ENCODE peak calls at places on chromosomes 2 and 18, in four cellular contexts. One of them, this sample, is unnamed.

GRCh38 chr2:120472891-120473309 is 127.0 kb downstream of the INHBB start:
- DNase-seq in cardiac fibroblast: no peak
- DNase-seq in HCT116: no peak
- DNase-seq in heart left ventricle: no peak
- DNase-seq in this sample: no peak

GRCh38 chr2:233422050-233422639 is 67.9 kb downstream of the DGKD start:
- DNase-seq in cardiac fibroblast: no peak
- DNase-seq in HCT116: no peak
- DNase-seq in heart left ventricle: no peak
- DNase-seq in this sample: no peak

GRCh38 chr18:11072632-11073031 is 76.7 kb downstream of the PIEZO2 start:
- DNase-seq in cardiac fibroblast: no peak
- DNase-seq in HCT116: no peak
- DNase-seq in heart left ventricle: no peak
- DNase-seq in this sample: no peak

GRCh38 chr18:12336251-12336650 is 28.2 kb downstream of the TUBB6 start:
- DNase-seq in cardiac fibroblast: no peak
- DNase-seq in HCT116: no peak
- DNase-seq in heart left ventricle: no peak
- DNase-seq in this sample: peak

GRCh38 chr2:241451840-241452461 is 56.4 kb downstream of the STK25 start:
- DNase-seq in cardiac fibroblast: no peak
- DNase-seq in HCT116: no peak
- DNase-seq in heart left ventricle: no peak
- DNase-seq in this sample: no peak

GRCh38 chr2:46943881-46944798 is 28.5 kb upstream of the MCFD2 start:
- DNase-seq in cardiac fibroblast: no peak
- DNase-seq in HCT116: no peak
- DNase-seq in heart left ventricle: no peak
- DNase-seq in this sample: no peak

GRCh38 chr2:62472321-62472720 is 33.7 kb downstream of the TMEM17 start:
- DNase-seq in cardiac fibroblast: no peak
- DNase-seq in HCT116: no peak
- DNase-seq in heart left ventricle: no peak
- DNase-seq in this sample: no peak

GRCh38 chr2:62672601-62673000 is 32.9 kb upstream of the EHBP1 start:
- DNase-seq in cardiac fibroblast: peak
- DNase-seq in HCT116: no peak
- DNase-seq in heart left ventricle: no peak
- DNase-seq in this sample: no peak

GRCh38 chr2:3447789-3448317 is 68.4 kb downstream of the TRAPPC12 start:
- DNase-seq in cardiac fibroblast: no peak
- DNase-seq in HCT116: no peak
- DNase-seq in heart left ventricle: no peak
- DNase-seq in this sample: no peak

GRCh38 chr2:240464514-240465241 is 29.2 kb downstream of the GPC1 start:
- DNase-seq in cardiac fibroblast: no peak
- DNase-seq in HCT116: no peak
- DNase-seq in heart left ventricle: no peak
- DNase-seq in this sample: no peak

GRCh38 chr2:78940998-78941397 is 84.5 kb upstream of the REG3G start:
- DNase-seq in cardiac fibroblast: no peak
- DNase-seq in HCT116: no peak
- DNase-seq in heart left ventricle: no peak
- DNase-seq in this sample: no peak

GRCh38 chr2:78979380-78980238 is 45.9 kb upstream of the REG3G start:
- DNase-seq in cardiac fibroblast: peak
- DNase-seq in HCT116: no peak
- DNase-seq in heart left ventricle: no peak
- DNase-seq in this sample: no peak

GRCh38 chr2:72815655-72816268 is 10.1 kb downstream of the EXOC6B start:
- DNase-seq in cardiac fibroblast: peak
- DNase-seq in HCT116: no peak
- DNase-seq in heart left ventricle: no peak
- DNase-seq in this sample: no peak

GRCh38 chr2:60529111-60529510 is 24.3 kb downstream of the BCL11A start:
- DNase-seq in cardiac fibroblast: no peak
- DNase-seq in HCT116: no peak
- DNase-seq in heart left ventricle: no peak
- DNase-seq in this sample: no peak

GRCh38 chr2:86764661-86765307 is 25.9 kb downstream of the CD8A start:
- DNase-seq in cardiac fibroblast: peak
- DNase-seq in HCT116: peak
- DNase-seq in heart left ventricle: no peak
- DNase-seq in this sample: no peak

GRCh38 chr18:5584751-5585417 is 41.1 kb upstream of the EPB41L3 start:
- DNase-seq in cardiac fibroblast: peak
- DNase-seq in HCT116: no peak
- DNase-seq in heart left ventricle: no peak
- DNase-seq in this sample: no peak

GRCh38 chr2:7835693-7836680 is 845.9 kb upstream of the ID2 start:
- DNase-seq in cardiac fibroblast: no peak
- DNase-seq in HCT116: no peak
- DNase-seq in heart left ventricle: no peak
- DNase-seq in this sample: no peak

GRCh38 chr18:48819781-48820482 is 130.8 kb downstream of the SMAD7 start:
- DNase-seq in cardiac fibroblast: no peak
- DNase-seq in HCT116: no peak
- DNase-seq in heart left ventricle: no peak
- DNase-seq in this sample: no peak

GRCh38 chr2:594297-594949 is 82.8 kb downstream of the TMEM18 start:
- DNase-seq in cardiac fibroblast: no peak
- DNase-seq in HCT116: no peak
- DNase-seq in heart left ventricle: no peak
- DNase-seq in this sample: no peak

GRCh38 chr2:29273004-29273703 is 157.9 kb downstream of the CLIP4 start:
- DNase-seq in cardiac fibroblast: no peak
- DNase-seq in HCT116: no peak
- DNase-seq in heart left ventricle: no peak
- DNase-seq in this sample: no peak

GRCh38 chr18:23652232-23652631 is 10.5 kb downstream of the ANKRD29 start:
- DNase-seq in cardiac fibroblast: no peak
- DNase-seq in HCT116: no peak
- DNase-seq in heart left ventricle: no peak
- DNase-seq in this sample: no peak

GRCh38 chr18:23646282-23646681 is 16.4 kb downstream of the ANKRD29 start:
- DNase-seq in cardiac fibroblast: no peak
- DNase-seq in HCT116: no peak
- DNase-seq in heart left ventricle: no peak
- DNase-seq in this sample: no peak

GRCh38 chr18:23648930-23649622 is 13.6 kb downstream of the ANKRD29 start:
- DNase-seq in cardiac fibroblast: no peak
- DNase-seq in HCT116: no peak
- DNase-seq in heart left ventricle: no peak
- DNase-seq in this sample: no peak

GRCh38 chr18:23648456-23648855 is 14.3 kb downstream of the ANKRD29 start:
- DNase-seq in cardiac fibroblast: no peak
- DNase-seq in HCT116: no peak
- DNase-seq in heart left ventricle: no peak
- DNase-seq in this sample: no peak

DNA sequence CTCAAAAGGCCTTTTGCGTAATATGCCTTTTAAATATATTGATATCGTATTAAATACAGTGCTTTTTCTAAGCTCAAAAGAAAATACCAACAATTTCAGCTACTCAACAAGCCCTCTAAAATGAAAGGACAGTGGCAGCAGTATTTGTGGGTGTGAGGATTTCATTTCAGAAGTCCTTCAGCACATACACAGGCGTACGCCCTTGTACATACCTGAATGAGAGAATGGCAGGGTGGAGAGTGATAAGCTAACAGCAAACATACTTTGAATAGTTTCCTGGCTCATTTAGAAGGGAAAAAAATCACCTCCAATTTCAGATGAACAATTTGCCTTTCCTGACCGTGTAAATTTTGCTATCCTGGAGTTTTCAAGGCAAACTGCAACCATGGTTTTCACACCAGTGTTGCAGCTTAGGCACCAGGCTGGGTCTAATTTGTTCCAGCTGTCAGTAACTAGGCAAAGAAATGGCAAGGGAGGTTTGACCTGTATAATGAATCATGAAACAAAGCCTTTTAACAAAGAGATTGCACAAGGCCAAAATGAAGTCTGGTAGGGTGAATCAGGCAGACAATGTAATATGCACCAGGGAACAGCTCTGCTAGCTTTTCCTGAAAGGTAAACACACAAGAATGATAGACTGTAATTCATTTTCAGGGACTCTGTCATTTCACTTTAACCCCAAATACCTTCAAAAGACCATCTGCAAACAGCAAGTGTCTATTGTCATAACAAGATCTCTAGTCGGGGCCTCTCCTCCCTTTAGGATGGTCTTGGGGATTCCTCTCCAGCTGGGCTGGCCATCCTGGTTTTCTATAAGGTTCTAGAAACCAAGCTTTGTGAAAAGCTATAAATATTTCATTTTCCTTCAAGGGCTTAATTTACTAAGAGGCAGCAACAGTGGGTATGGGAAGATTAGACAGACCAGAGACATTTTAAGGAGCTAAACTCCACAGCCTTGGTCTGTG is 11.5 kb downstream of the ANKRD29 start:
- DNase-seq in cardiac fibroblast: peak
- DNase-seq in HCT116: no peak
- DNase-seq in heart left ventricle: no peak
- DNase-seq in this sample: no peak
- H3K4me3 ChIP-seq in cardiac fibroblast: no peak
- H3K4me3 ChIP-seq in HCT116: no peak
- H3K4me3 ChIP-seq in heart left ventricle: no peak
- H3K4me3 ChIP-seq in this sample: no peak

DNA sequence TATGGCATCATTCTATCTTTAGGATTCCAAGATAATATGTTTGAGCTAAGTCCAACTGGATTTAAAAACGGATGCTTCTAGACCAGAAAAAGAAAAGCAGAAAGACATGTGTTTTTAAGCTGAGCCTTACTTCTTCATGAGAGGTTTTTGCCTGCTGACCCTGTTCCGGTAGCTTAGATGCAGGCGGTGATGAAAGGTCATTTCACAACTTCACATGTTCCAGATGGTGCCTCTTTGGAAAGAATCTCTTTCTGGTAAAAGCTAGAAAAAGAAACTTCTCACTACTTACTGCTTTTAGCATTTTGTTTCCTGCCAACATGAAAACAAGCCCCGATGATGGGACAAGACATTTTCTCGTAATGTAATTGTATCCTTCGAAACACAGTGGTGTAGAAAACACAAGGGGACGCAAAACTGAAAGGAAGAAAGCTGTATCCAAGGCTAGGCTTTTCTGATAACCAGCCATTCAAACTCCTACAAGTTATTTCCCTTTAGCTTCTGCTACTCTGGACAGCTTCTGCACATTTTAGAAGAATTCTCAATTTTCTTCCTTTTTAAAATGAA is 407.3 kb upstream of the LYPD1 start:
- DNase-seq in cardiac fibroblast: peak
- DNase-seq in HCT116: no peak
- DNase-seq in heart left ventricle: no peak
- DNase-seq in this sample: no peak
- TF ChIP-seq CTCF in cardiac fibroblast: no peak
- TF ChIP-seq CTCF in HCT116: no peak
- TF ChIP-seq CTCF in heart left ventricle: no peak
- TF ChIP-seq CTCF in this sample: no peak

DNA sequence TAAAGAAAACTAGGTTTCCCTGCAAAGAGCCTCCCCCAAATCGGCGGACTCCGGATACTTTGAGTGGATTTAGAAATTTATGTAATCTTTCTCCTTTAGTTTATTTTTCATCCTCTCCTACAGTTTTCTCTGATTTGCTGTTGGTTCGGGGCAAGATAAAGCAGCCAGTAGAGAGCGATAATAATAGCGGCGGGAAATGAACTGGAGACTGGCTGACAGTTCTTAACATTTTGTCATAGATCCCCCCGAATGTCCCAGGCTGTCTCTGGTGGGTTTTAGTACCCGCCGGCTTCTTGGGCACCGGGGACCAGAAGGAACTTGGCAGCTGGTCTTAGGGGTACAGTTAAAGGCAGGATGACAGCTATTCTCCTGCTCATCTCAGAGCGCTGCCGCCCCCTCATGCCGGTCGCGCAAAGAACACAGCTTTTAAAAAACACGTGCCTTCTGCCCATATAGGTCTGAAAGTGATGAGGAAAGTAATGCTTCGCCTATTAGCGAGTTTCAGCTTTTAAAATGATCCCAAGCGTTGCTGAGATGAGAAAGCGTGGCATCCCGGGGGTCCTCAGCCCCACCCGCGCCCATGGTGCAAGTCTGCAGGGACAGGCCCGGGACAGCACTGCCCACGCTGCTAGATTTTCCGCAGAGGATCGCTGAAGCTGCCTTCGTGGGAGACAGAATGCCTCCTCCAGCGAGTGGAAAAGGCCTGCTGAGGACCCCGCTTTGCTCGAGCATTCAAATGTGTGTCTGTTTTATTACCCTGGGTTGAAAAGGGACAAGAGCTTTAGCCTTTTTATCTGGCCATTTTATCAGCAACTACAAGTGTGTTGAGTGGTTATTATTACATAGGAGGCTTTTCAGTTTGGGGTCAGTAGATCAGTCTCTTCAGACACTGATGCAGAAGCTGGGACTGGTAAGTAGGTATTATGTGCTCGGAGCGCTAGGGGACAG is 3.8 kb downstream of the ONECUT2 start:
- DNase-seq in cardiac fibroblast: no peak
- DNase-seq in HCT116: no peak
- DNase-seq in heart left ventricle: no peak
- DNase-seq in this sample: no peak
- H3K4me3 ChIP-seq in cardiac fibroblast: no peak
- H3K4me3 ChIP-seq in HCT116: no peak
- H3K4me3 ChIP-seq in heart left ventricle: peak
- H3K4me3 ChIP-seq in this sample: no peak

GRCh38 chr2:171814174-171814573 is 79.9 kb downstream of the SLC25A12 start:
- DNase-seq in cardiac fibroblast: no peak
- DNase-seq in HCT116: no peak
- DNase-seq in heart left ventricle: no peak
- DNase-seq in this sample: no peak

GRCh38 chr2:171810409-171810993 is 83.5 kb downstream of the SLC25A12 start:
- DNase-seq in cardiac fibroblast: peak
- DNase-seq in HCT116: no peak
- DNase-seq in heart left ventricle: no peak
- DNase-seq in this sample: no peak

GRCh38 chr2:171813729-171814128 is 80.3 kb downstream of the SLC25A12 start:
- DNase-seq in cardiac fibroblast: no peak
- DNase-seq in HCT116: no peak
- DNase-seq in heart left ventricle: no peak
- DNase-seq in this sample: no peak

GRCh38 chr2:171813126-171813525 is 80.9 kb downstream of the SLC25A12 start:
- DNase-seq in cardiac fibroblast: no peak
- DNase-seq in HCT116: no peak
- DNase-seq in heart left ventricle: no peak
- DNase-seq in this sample: no peak

DNA sequence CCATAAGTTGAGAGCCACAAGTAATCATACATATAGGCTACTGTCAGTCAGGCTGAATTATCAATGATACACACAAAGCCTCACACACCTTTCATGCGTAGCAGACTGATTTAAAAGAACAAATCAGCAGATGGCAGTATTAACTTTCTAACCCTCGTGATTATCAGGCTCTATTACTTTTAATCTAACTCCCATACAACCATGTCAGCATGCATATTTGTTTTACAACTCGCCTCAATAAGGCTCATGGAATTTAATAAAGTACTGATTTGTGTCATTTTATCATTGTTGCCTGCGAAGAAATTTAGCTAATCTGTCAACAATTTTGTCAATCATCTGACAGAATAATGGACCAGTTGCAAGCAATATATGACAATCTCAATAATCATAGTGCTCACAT is 82.8 kb downstream of the SLC25A12 start:
- DNase-seq in cardiac fibroblast: peak
- DNase-seq in HCT116: peak
- DNase-seq in heart left ventricle: no peak
- DNase-seq in this sample: peak
- TF ChIP-seq CTCF in cardiac fibroblast: peak
- TF ChIP-seq CTCF in HCT116: peak
- TF ChIP-seq CTCF in heart left ventricle: peak
- TF ChIP-seq CTCF in this sample: peak

GRCh38 chr2:5698171-5698570 is 6.0 kb downstream of the SOX11 start:
- DNase-seq in cardiac fibroblast: no peak
- DNase-seq in HCT116: no peak
- DNase-seq in heart left ventricle: no peak
- DNase-seq in this sample: no peak
- H3K4me3 ChIP-seq in cardiac fibroblast: no peak
- H3K4me3 ChIP-seq in HCT116: no peak
- H3K4me3 ChIP-seq in heart left ventricle: no peak
- H3K4me3 ChIP-seq in this sample: no peak